ENCODE peak calls at places on chromosomes 3 and 15, in seven cellular contexts. X, Y, V, B, S, I and E are unnamed samples.

GRCh38 chr3:169218314-169218983 is 445.1 kb downstream of the MECOM start:
- DNase-seq in X (no peak), Y (peak; percentile 81), V (peak; percentile 24), B (peak; percentile 48), S (no peak), I (no peak), E (peak; percentile 44)

GRCh38 chr3:98681486-98681885 is 81.7 kb upstream of the ST3GAL6 start:
- DNase-seq in X (no peak), Y (no peak), V (no peak), B (no peak), S (no peak), I (no peak), E (no peak)

GRCh38 chr3:13879102-13879945 is 547 bp downstream of the WNT7A start:
- DNase-seq in X (no peak), Y (no peak), V (no peak), B (no peak), S (no peak), I (peak; percentile 88), E (no peak)

GRCh38 chr3:78734048-78734637 is 1033.7 kb downstream of the ROBO1 start:
- DNase-seq in X (no peak), Y (peak; percentile 67), V (peak; percentile 83), B (no peak), S (no peak), I (no peak), E (peak; percentile 63)

GRCh38 chr3:150370982-150371381 is 37.1 kb upstream of the TSC22D2 start:
- DNase-seq in X (no peak), Y (peak; percentile 46), V (no peak), B (no peak), S (no peak), I (no peak), E (no peak)

GRCh38 chr15:45155739-45156138 is 25.9 kb downstream of the DUOX1 start:
- DNase-seq in X (no peak), Y (no peak), V (no peak), B (no peak), S (no peak), I (no peak), E (no peak)

GRCh38 chr3:65402597-65402996 is 636.1 kb downstream of the MAGI1 start:
- DNase-seq in X (no peak), Y (peak; percentile 86), V (peak; percentile 98), B (peak; percentile 78), S (no peak), I (no peak), E (peak; percentile 67)

GRCh38 chr15:91142097-91142744 is 42.2 kb downstream of the SV2B start:
- DNase-seq in X (peak; percentile 35), Y (peak; percentile 3), V (no peak), B (no peak), S (no peak), I (no peak), E (no peak)

GRCh38 chr3:128550471-128551126 is 57.6 kb upstream of the GATA2 start:
- DNase-seq in X (no peak), Y (no peak), V (no peak), B (no peak), S (no peak), I (no peak), E (no peak)

GRCh38 chr3:33440578-33441321 is 545 bp upstream of the UBP1 start:
- DNase-seq in X (peak; percentile 100), Y (peak; percentile 100), V (peak; percentile 100), B (peak; percentile 100), S (peak; percentile 82), I (peak; percentile 81), E (peak; percentile 100)

DNA sequence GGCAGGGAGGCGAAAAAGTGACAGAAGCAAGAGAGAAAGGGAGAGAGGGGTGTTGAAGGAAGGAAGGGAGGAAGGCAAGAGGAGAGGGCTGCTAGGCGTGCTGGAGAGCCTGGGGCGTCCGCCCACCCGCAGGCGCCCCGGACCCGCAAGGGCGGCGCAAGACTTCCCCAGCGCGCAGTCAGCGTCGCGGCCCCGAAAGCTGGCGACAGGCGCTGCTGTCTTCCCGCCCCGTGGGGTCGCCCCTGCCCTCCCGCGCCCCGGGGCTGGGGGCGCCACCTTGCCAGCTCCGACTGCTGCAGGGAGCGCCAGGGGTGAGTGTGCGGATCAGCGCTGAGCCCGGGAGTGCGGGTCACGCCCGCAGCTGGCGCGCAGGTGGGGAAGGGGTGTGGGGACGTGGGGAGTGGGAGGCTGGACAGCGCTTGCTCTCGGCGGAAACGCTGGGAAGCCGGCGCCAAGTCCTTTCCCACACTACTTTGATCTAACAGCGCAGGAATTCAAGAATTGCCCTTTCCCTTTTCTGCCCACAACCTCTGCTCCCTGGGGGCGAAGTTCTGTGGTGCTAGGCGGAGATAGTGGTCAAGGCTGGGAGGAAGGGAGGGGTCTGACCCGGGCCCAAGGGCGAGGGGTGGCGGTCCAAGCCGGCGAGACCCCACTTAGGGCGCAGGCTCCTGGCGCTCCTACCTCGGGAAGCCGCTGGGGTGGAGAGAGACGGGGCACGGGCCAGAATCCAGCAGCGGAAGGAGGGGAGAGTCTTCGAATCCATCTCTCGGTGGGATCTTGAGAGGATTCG is 266.1 kb downstream of the CGGBP1 start:
- DNase-seq in X (no peak), Y (peak; percentile 33), V (no peak), B (no peak), S (peak; percentile 47), I (peak; percentile 85), E (no peak)
- TF ChIP-seq CTCF in X (no peak), Y (no peak), V (no peak), B (no peak), S (no peak), I (no peak), E (no peak)

DNA sequence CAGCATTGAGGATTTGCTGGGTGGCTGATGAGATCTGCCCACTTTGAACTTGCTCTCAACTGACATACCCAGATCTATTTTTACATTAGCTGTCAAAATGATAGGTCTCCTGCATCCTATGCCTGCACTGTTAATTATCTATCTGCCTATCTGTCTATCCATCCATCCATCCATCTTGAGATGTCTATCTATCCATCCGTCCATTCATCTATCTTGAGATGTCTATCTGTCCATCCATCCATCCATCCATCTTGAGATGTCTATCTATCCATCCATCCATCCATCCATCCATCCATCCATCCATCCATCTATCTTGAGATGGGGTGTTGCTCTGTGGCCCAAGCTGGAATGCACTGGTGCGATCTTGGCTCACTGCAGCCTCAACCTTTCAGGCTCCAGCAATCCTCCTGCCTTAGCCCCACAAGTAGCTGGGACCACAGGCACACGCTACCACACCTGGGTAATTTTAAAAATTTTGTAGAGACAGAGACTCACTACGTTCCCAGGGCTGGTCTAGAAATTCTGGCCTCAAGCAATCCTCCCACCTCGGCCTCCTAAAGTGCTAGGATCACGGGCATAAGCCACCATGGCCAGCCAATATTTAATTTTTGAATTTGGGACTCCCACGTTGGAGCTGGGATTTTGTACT is 159.4 kb upstream of the NSMCE3 start:
- DNase-seq in X (no peak), Y (no peak), V (no peak), B (no peak), S (no peak), I (no peak), E (no peak)
- H3K4me3 ChIP-seq in X (no peak overlapping the region), Y (no peak overlapping the region), V (no peak overlapping the region), B (no peak overlapping the region), S (no peak overlapping the region), I (no peak overlapping the region), E (no peak overlapping the region)

DNA sequence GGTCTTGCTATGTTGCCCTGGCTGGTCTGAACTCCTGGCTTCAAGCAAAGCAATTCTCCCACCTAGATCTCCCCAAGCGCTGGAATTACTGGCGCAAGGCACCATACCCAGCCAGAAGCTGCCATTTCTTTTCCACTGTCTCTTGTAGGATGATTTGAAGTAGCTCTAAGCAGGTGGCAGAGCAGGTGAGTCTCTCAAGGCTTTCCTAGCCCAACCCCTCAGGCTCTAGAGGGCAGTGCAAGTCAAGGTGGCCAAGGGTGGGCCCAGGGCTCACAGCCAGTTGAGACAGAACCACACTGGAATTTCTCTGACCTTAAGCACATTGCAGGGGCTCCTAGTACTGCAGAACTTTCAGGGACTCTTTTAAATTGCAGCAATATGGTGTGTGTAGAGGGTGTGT is 15.6 kb upstream of the DAG1 start:
- DNase-seq in X (peak; percentile 53), Y (no peak), V (no peak), B (no peak), S (no peak), I (no peak), E (no peak)
- TF ChIP-seq CTCF in X (peak; percentile 68), Y (no peak), V (no peak), B (no peak), S (peak; percentile 25), I (no peak), E (peak; percentile 23)

GRCh38 chr15:48896775-48897143 is 18.8 kb downstream of the EID1 start:
- DNase-seq in X (no peak), Y (no peak), V (no peak), B (no peak), S (no peak), I (no peak), E (no peak)

GRCh38 chr15:48893311-48893710 is 15.4 kb downstream of the EID1 start:
- DNase-seq in X (no peak), Y (no peak), V (no peak), B (no peak), S (no peak), I (no peak), E (no peak)

GRCh38 chr15:48898083-48898482 is 20.1 kb downstream of the EID1 start:
- DNase-seq in X (no peak), Y (no peak), V (no peak), B (no peak), S (no peak), I (no peak), E (no peak)

GRCh38 chr15:48899793-48900192 is 21.9 kb downstream of the EID1 start:
- DNase-seq in X (no peak), Y (no peak), V (no peak), B (no peak), S (no peak), I (no peak), E (no peak)

DNA sequence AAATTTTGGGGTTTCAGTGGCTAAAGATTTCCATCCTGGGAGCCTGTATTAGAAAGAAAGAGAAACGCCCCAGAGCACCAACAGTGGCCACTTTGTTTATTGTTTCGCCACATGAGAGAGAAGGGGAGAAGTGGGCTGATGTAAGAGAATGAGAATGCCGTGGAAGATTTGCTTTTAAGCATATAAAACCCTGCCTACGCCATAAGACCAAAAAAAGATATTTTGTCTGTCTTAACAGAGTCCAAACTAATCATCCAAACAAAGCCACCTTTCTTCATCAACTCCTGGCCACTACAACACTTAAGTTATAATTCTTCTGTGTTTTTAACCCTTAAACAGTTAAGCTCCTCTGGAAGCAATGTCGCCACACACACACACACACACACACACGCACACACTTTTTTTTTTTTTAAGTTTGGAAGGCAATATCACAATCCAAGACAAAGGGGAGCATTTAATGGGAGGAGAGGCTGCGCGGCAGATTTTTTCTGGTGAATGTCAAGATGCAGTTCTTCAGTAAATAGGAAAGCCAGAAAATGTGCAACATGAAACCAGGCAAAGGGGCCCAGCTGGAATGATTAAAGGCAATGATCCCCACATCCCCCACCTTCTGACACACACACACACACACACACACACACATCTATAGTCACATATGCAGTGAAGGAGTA is 19.3 kb downstream of the EID1 start:
- DNase-seq in X (no peak), Y (peak; percentile 70), V (peak; percentile 56), B (peak; percentile 18), S (no peak), I (no peak), E (peak; percentile 59)
- H3K4me3 ChIP-seq in X (no peak overlapping the region), Y (peak overlapping the region; percentile 8), V (peak overlapping the region; percentile 39), B (no peak overlapping the region), S (peak overlapping the region; percentile 8), I (peak overlapping the region; percentile 1), E (peak overlapping the region; percentile 34)

GRCh38 chr3:85360742-85361387 is 402.1 kb downstream of the CADM2 start:
- DNase-seq in X (peak; percentile 13), Y (peak; percentile 16), V (peak; percentile 1), B (no peak), S (no peak), I (no peak), E (no peak)
- TF ChIP-seq CTCF in X (peak; percentile 70), Y (peak; percentile 23), V (no peak), B (no peak), S (peak; percentile 41), I (peak; percentile 22), E (peak; percentile 19)